ENCODE peak calls at places on chromosomes 5 and 9, in ten cellular contexts. One of them, this sample, is unnamed.

GRCh38 chr9:78865757-78866156 is 568.8 kb downstream of the PSAT1 start:
- DNase-seq in activated T-cell treated with anti-CD3 and anti-CD28 coated beads, Interleukin-2, amount 50 U/mL, for 24 hours: no peak
- DNase-seq in hepatocyte: no peak
- DNase-seq in stimulated activated CD4-positive, alpha-beta T cell treated with anti-CD3 and anti-CD28 coated beads, Interleukin-1b, Interleukin-23, amount 100 ng/mL, for 24 hours: no peak
- DNase-seq in HFF-Myc: no peak
- DNase-seq in psoas muscle: no peak
- DNase-seq in T-cell: no peak
- DNase-seq in hypothalamus: no peak
- DNase-seq in BE2C: no peak
- DNase-seq in CD8-positive, alpha-beta T cell: no peak
- DNase-seq in this sample: no peak

GRCh38 chr9:83707518-83707767 is 315 bp downstream of the UBQLN1 start:
- DNase-seq in psoas muscle: peak; percentile 93
- DNase-seq in T-cell: no peak
- DNase-seq in hepatocyte: no peak
- DNase-seq in stimulated activated CD4-positive, alpha-beta T cell treated with anti-CD3 and anti-CD28 coated beads, Interleukin-1b, Interleukin-23, amount 100 ng/mL, for 24 hours: no peak
- DNase-seq in HFF-Myc: no peak
- DNase-seq in hypothalamus: peak; percentile 56
- DNase-seq in BE2C: peak; percentile 78
- DNase-seq in CD8-positive, alpha-beta T cell: no peak
- DNase-seq in activated T-cell treated with anti-CD3 and anti-CD28 coated beads, Interleukin-2, amount 50 U/mL, for 24 hours: no peak
- DNase-seq in this sample: peak; percentile 84

GRCh38 chr5:172541764-172542120 is 87.4 kb upstream of the SH3PXD2B start:
- DNase-seq in psoas muscle: no peak
- DNase-seq in CD8-positive, alpha-beta T cell: no peak
- DNase-seq in hypothalamus: no peak
- DNase-seq in T-cell: no peak
- DNase-seq in activated T-cell treated with anti-CD3 and anti-CD28 coated beads, Interleukin-2, amount 50 U/mL, for 24 hours: no peak
- DNase-seq in BE2C: no peak
- DNase-seq in hepatocyte: no peak
- DNase-seq in HFF-Myc: no peak
- DNase-seq in stimulated activated CD4-positive, alpha-beta T cell treated with anti-CD3 and anti-CD28 coated beads, Interleukin-1b, Interleukin-23, amount 100 ng/mL, for 24 hours: no peak
- DNase-seq in this sample: no peak

GRCh38 chr5:30804739-30805313 is 388.7 kb upstream of the CDH6 start:
- DNase-seq in hepatocyte: peak; percentile 10
- DNase-seq in BE2C: peak; percentile 27
- DNase-seq in psoas muscle: no peak
- DNase-seq in CD8-positive, alpha-beta T cell: no peak
- DNase-seq in HFF-Myc: no peak
- DNase-seq in T-cell: no peak
- DNase-seq in activated T-cell treated with anti-CD3 and anti-CD28 coated beads, Interleukin-2, amount 50 U/mL, for 24 hours: no peak
- DNase-seq in stimulated activated CD4-positive, alpha-beta T cell treated with anti-CD3 and anti-CD28 coated beads, Interleukin-1b, Interleukin-23, amount 100 ng/mL, for 24 hours: no peak
- DNase-seq in hypothalamus: no peak
- DNase-seq in this sample: no peak

GRCh38 chr9:93132287-93132927 is 1.6 kb downstream of the NINJ1 start:
- DNase-seq in hypothalamus: no peak
- DNase-seq in hepatocyte: no peak
- DNase-seq in T-cell: no peak
- DNase-seq in psoas muscle: no peak
- DNase-seq in stimulated activated CD4-positive, alpha-beta T cell treated with anti-CD3 and anti-CD28 coated beads, Interleukin-1b, Interleukin-23, amount 100 ng/mL, for 24 hours: no peak
- DNase-seq in BE2C: peak; percentile 42
- DNase-seq in activated T-cell treated with anti-CD3 and anti-CD28 coated beads, Interleukin-2, amount 50 U/mL, for 24 hours: no peak
- DNase-seq in CD8-positive, alpha-beta T cell: no peak
- DNase-seq in HFF-Myc: no peak
- DNase-seq in this sample: no peak

GRCh38 chr5:165227515-165227914 is 1722.1 kb downstream of the MAT2B start:
- DNase-seq in hypothalamus: no peak
- DNase-seq in BE2C: no peak
- DNase-seq in psoas muscle: no peak
- DNase-seq in hepatocyte: no peak
- DNase-seq in HFF-Myc: no peak
- DNase-seq in stimulated activated CD4-positive, alpha-beta T cell treated with anti-CD3 and anti-CD28 coated beads, Interleukin-1b, Interleukin-23, amount 100 ng/mL, for 24 hours: no peak
- DNase-seq in CD8-positive, alpha-beta T cell: no peak
- DNase-seq in activated T-cell treated with anti-CD3 and anti-CD28 coated beads, Interleukin-2, amount 50 U/mL, for 24 hours: no peak
- DNase-seq in T-cell: no peak
- DNase-seq in this sample: no peak

GRCh38 chr9:99075246-99075912 is 29.5 kb upstream of the TGFBR1 start:
- DNase-seq in psoas muscle: no peak
- DNase-seq in CD8-positive, alpha-beta T cell: no peak
- DNase-seq in activated T-cell treated with anti-CD3 and anti-CD28 coated beads, Interleukin-2, amount 50 U/mL, for 24 hours: no peak
- DNase-seq in BE2C: no peak
- DNase-seq in T-cell: no peak
- DNase-seq in HFF-Myc: no peak
- DNase-seq in hepatocyte: no peak
- DNase-seq in hypothalamus: no peak
- DNase-seq in stimulated activated CD4-positive, alpha-beta T cell treated with anti-CD3 and anti-CD28 coated beads, Interleukin-1b, Interleukin-23, amount 100 ng/mL, for 24 hours: no peak
- DNase-seq in this sample: peak; percentile 96

GRCh38 chr9:121303456-121304451 is 35.8 kb downstream of the GSN start:
- DNase-seq in stimulated activated CD4-positive, alpha-beta T cell treated with anti-CD3 and anti-CD28 coated beads, Interleukin-1b, Interleukin-23, amount 100 ng/mL, for 24 hours: no peak
- DNase-seq in CD8-positive, alpha-beta T cell: no peak
- DNase-seq in HFF-Myc: no peak
- DNase-seq in hypothalamus: no peak
- DNase-seq in T-cell: no peak
- DNase-seq in activated T-cell treated with anti-CD3 and anti-CD28 coated beads, Interleukin-2, amount 50 U/mL, for 24 hours: no peak
- DNase-seq in BE2C: no peak
- DNase-seq in hepatocyte: no peak
- DNase-seq in psoas muscle: peak; percentile 71
- DNase-seq in this sample: no peak

GRCh38 chr9:122579874-122580273 is 3.3 kb downstream of the OR1L8 start:
- DNase-seq in hypothalamus: no peak
- DNase-seq in BE2C: no peak
- DNase-seq in T-cell: no peak
- DNase-seq in activated T-cell treated with anti-CD3 and anti-CD28 coated beads, Interleukin-2, amount 50 U/mL, for 24 hours: no peak
- DNase-seq in psoas muscle: no peak
- DNase-seq in stimulated activated CD4-positive, alpha-beta T cell treated with anti-CD3 and anti-CD28 coated beads, Interleukin-1b, Interleukin-23, amount 100 ng/mL, for 24 hours: no peak
- DNase-seq in HFF-Myc: no peak
- DNase-seq in hepatocyte: no peak
- DNase-seq in CD8-positive, alpha-beta T cell: no peak
- DNase-seq in this sample: no peak